ENCODE peak calls at places on chromosomes 2 and 18, in four cellular contexts. W is GM12878, D is GM23338, Q is MM.1S. O is an unnamed sample.
A peak's percentile ranks its signal among the peaks of the same experiment; 100 is the strongest.

GRCh38 chr2:149598014-149598395 is 10.4 kb upstream of the MMADHC start:
- DNase-seq in W (no peak), D (no peak), Q (no peak), O (no peak)

GRCh38 chr2:69255760-69256159 is 131.3 kb downstream of the GFPT1 start:
- DNase-seq in W (no peak), D (no peak), Q (no peak), O (no peak)

GRCh38 chr2:23549051-23549450 is 164.1 kb downstream of the KLHL29 start:
- DNase-seq in W (no peak), D (no peak), Q (no peak), O (no peak)

GRCh38 chr18:12036201-12036751 is 55.0 kb downstream of the IMPA2 start:
- DNase-seq in W (no peak), D (no peak), Q (no peak), O (no peak)

GRCh38 chr2:119260636-119261497 is 37.2 kb downstream of the STEAP3 start:
- DNase-seq in W (no peak), D (no peak), Q (no peak), O (no peak)

GRCh38 chr18:57801379-57802165 is 1.5 kb downstream of the ATP8B1 start:
- DNase-seq in W (no peak), D (peak; percentile 45), Q (no peak), O (peak; percentile 34)

GRCh38 chr2:81304154-81304830 is 999.7 kb upstream of the LRRTM1 start:
- DNase-seq in W (no peak), D (peak; percentile 43), Q (no peak), O (peak; percentile 45)

GRCh38 chr2:170740660-170741059 is 25.5 kb downstream of the SP5 start:
- DNase-seq in W (no peak), D (no peak), Q (no peak), O (no peak)

GRCh38 chr2:149612122-149612521 is 24.5 kb upstream of the MMADHC start:
- DNase-seq in W (no peak), D (no peak), Q (no peak), O (no peak)

GRCh38 chr2:168210898-168211570 is 36.4 kb downstream of the STK39 start:
- DNase-seq in W (no peak), D (no peak), Q (no peak), O (no peak)

GRCh38 chr2:66240284-66240683 is 194.6 kb upstream of the MEIS1 start:
- DNase-seq in W (no peak), D (no peak), Q (no peak), O (no peak)

GRCh38 chr2:220847587-220847986 is 724.5 kb downstream of the EPHA4 start:
- DNase-seq in W (no peak), D (no peak), Q (no peak), O (no peak)

GRCh38 chr18:63225434-63225833 is 94.1 kb downstream of the BCL2 start:
- DNase-seq in W (no peak), D (no peak), Q (no peak), O (no peak)

GRCh38 chr2:174012347-174013309 is 47.5 kb upstream of the SP3 start:
- DNase-seq in W (no peak), D (peak; percentile 91), Q (no peak), O (peak; percentile 70)

GRCh38 chr2:218081695-218082094 is 12.6 kb downstream of the RUFY4 start:
- DNase-seq in W (no peak), D (no peak), Q (no peak), O (no peak)

GRCh38 chr18:45374878-45375630 is 240.2 kb upstream of the SLC14A2 start:
- DNase-seq in W (no peak), D (no peak), Q (no peak), O (no peak)

GRCh38 chr2:27051902-27052645 is 606 bp downstream of the AGBL5 start:
- DNase-seq in W (no peak), D (peak; percentile 86), Q (no peak), O (peak; percentile 45)

GRCh38 chr2:147327636-147328035 is 517.2 kb upstream of the ACVR2A start:
- DNase-seq in W (peak; percentile 28), D (no peak), Q (peak; percentile 26), O (no peak)

GRCh38 chr2:157336137-157336721 is 10.6 kb upstream of the ERMN start:
- DNase-seq in W (no peak), D (peak; percentile 82), Q (peak; percentile 58), O (peak; percentile 68)

GRCh38 chr2:135056790-135057189 is 4.7 kb downstream of the RAB3GAP1 start:
- DNase-seq in W (no peak), D (peak; percentile 12), Q (no peak), O (no peak)

GRCh38 chr2:129729646-129730045 is 249.8 kb upstream of the RAB6C start:
- DNase-seq in W (no peak), D (no peak), Q (no peak), O (no peak)

GRCh38 chr2:136075466-136075865 is 42.5 kb downstream of the CXCR4 start:
- DNase-seq in W (no peak), D (no peak), Q (no peak), O (no peak)

GRCh38 chr18:63575680-63576079 is 11.5 kb upstream of the SERPINB13 start:
- DNase-seq in W (no peak), D (no peak), Q (no peak), O (no peak)

GRCh38 chr2:142531375-142531774 is 346.1 kb upstream of the KYNU start:
- DNase-seq in W (no peak), D (no peak), Q (no peak), O (no peak)

GRCh38 chr2:190748966-190749365 is 100.1 kb downstream of the NAB1 start:
- DNase-seq in W (no peak), D (no peak), Q (no peak), O (peak; percentile 45)

GRCh38 chr2:186562209-186562578 is 27.7 kb upstream of the ITGAV start:
- DNase-seq in W (no peak), D (no peak), Q (no peak), O (no peak)

GRCh38 chr2:79434362-79434761 is 78.5 kb upstream of the CTNNA2 start:
- DNase-seq in W (no peak), D (no peak), Q (no peak), O (no peak)

DNA sequence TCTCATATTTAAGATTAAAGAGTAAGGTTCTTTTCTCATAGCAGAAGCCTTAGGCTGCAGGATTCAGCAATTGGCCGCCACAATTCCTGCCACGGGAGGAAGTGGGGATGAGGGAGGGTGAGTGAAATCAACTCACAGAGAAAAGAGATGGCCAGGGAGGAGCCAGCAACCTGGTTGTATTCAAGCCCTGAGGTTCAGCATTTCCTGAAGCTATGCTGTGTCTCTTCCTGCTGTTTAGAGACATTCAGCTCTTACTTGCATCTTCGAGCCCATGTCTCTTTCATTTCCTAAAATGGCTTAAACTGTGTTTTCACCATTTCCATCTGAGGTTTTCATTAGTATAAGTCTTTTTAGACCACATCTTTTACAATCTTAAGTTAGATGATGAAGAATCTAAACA is 522.6 kb downstream of the CNTNAP5 start:
- DNase-seq in W (no peak), D (no peak), Q (peak; percentile 45), O (no peak)
- H2AFZ ChIP-seq in W (no peak overlapping the region), D (peak overlapping the region; percentile 80), Q (peak overlapping the region; percentile 19), O (no peak overlapping the region)

DNA sequence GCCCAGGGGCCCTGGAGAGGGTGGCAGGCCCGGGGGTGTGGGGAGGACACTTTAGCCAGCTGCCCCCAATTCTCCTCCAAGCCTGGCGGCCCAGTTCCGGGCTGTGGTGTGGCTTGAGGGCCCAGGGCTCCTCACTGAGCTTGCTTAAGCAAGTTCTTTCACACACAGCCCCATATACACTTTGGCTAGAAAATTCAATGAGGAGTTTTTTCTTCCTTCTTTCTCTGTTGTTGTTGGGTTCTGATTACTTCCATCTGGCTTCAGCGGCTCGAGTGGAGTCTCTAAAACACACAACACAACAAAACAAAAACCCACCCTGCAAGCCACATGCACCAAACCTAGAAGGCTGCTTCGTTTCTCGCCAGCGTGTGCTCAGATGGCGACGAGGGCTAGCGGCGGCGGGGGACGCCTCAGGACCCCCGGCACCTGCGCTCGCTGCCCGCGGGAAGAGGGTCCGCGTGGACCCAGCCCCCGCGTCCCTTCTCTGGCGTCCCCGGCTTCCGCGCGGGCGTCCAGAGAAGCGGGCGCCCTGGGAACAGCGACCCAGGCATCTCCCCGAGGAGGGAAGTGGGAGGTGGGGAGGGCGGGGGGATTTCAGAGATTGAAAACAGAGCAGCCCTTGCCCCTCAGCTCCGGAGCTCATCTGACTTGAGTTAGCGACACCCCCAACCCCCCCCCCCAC is 597 bp upstream of the GLI2 start:
- DNase-seq in W (no peak), D (peak; percentile 67), Q (no peak), O (peak; percentile 69)
- TF ChIP-seq EZH2 in W (no peak), D (no peak), Q (no peak), O (no peak)

GRCh38 chr2:226117506-226118065 is 682.0 kb downstream of the IRS1 start:
- DNase-seq in W (no peak), D (no peak), Q (no peak), O (no peak)

GRCh38 chr2:226116346-226116745 is 683.3 kb downstream of the IRS1 start:
- DNase-seq in W (no peak), D (no peak), Q (no peak), O (no peak)

GRCh38 chr2:226115832-226116200 is 683.8 kb downstream of the IRS1 start:
- DNase-seq in W (no peak), D (peak; percentile 43), Q (no peak), O (no peak)

GRCh38 chr2:226115102-226115831 is 684.4 kb downstream of the IRS1 start:
- DNase-seq in W (no peak), D (no peak), Q (no peak), O (no peak)

DNA sequence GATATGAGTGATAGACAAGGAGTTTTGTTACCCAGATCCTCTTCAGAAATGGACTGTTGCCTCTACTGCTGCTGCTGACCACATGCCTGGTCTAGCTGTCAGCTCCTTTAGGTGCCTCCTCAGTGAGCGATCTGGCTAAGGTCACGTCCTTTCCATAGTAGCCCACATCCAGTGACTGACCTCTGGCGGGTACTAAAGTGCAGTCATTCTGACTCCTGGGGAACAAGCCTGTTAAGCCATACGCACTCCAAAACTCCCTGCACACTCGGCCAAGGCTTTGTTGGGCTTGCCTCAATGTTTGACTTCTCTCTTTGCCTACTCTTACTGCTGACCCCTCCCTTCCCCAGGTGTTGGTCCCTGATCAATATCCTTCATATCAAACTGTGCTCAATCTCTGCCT is 685.2 kb downstream of the IRS1 start:
- DNase-seq in W (no peak), D (no peak), Q (no peak), O (no peak)
- H3K4me2 ChIP-seq in W (no peak overlapping the region), D (no peak overlapping the region), Q (no peak overlapping the region), O (no peak overlapping the region)

GRCh38 chr2:230665263-230665691 is 47.4 kb upstream of the CAB39 start:
- DNase-seq in W (peak; percentile 73), D (no peak), Q (no peak), O (no peak)

GRCh38 chr2:230664844-230665243 is 47.8 kb upstream of the CAB39 start:
- DNase-seq in W (no peak), D (no peak), Q (no peak), O (no peak)

GRCh38 chr2:230661072-230661957 is 51.3 kb upstream of the CAB39 start:
- DNase-seq in W (peak; percentile 92), D (no peak), Q (peak; percentile 82), O (no peak)

GRCh38 chr2:230666446-230666845 is 46.2 kb upstream of the CAB39 start:
- DNase-seq in W (no peak), D (no peak), Q (no peak), O (no peak)

GRCh38 chr2:230664128-230664527 is 48.5 kb upstream of the CAB39 start:
- DNase-seq in W (no peak), D (no peak), Q (no peak), O (no peak)
- H2AFZ ChIP-seq in W (no peak overlapping the region), D (peak overlapping the region; percentile 47), Q (no peak overlapping the region), O (no peak overlapping the region)

GRCh38 chr2:176122633-176123482 is at the start of gene HOXD9:
- DNase-seq in W (no peak), D (no peak), Q (no peak), O (peak; percentile 67)
- TF ChIP-seq EZH2 in W (no peak), D (peak; percentile 93), Q (no peak), O (peak; percentile 73)

O was measured in neural progenitor cell.